ENCODE peak calls at places on chromosomes 3 and 15, in seven cellular contexts. O is breast epithelium, I is upper lobe of right lung, M is GM23338, A is left ventricle myocardium inferior, Z is epithelial cell of esophagus, B is fibroblast of the aortic adventitia. U is an unnamed sample.

GRCh38 chr3:110193114-110193513 is 855.8 kb upstream of the DPPA4 start:
- DNase-seq in B (peak), Z (no peak), M (no peak), A (no peak), O (no peak), I (no peak), U (no peak)

GRCh38 chr3:30492581-30493192 is 113.7 kb upstream of the TGFBR2 start:
- DNase-seq in Z (peak), A (no peak), I (no peak), M (peak), B (peak), O (no peak), U (no peak)

GRCh38 chr3:55668359-55668758 is 181.3 kb upstream of the WNT5A start:
- DNase-seq in M (no peak), I (no peak), O (no peak), B (no peak), A (no peak), Z (no peak), U (no peak)

GRCh38 chr3:142467738-142468137 is 19.9 kb upstream of the XRN1 start:
- DNase-seq in B (no peak), O (no peak), M (no peak), A (no peak), I (no peak), Z (no peak), U (no peak)

GRCh38 chr3:173799073-173799830 is 401.7 kb downstream of the NLGN1 start:
- DNase-seq in O (no peak), M (no peak), I (no peak), B (no peak), A (no peak), Z (no peak), U (no peak)

GRCh38 chr3:175564335-175564734 is 705.2 kb downstream of the NAALADL2 start:
- DNase-seq in Z (no peak), I (no peak), M (no peak), B (peak), O (no peak), A (no peak), U (no peak)

GRCh38 chr15:48475600-48476395 is 144.6 kb downstream of the DUT start:
- DNase-seq in Z (peak), B (no peak), O (no peak), M (peak), I (no peak), A (no peak), U (no peak)

GRCh38 chr3:58656631-58657030 is 9.9 kb downstream of the FAM3D start:
- DNase-seq in M (no peak), B (no peak), I (no peak), O (no peak), A (no peak), Z (no peak), U (no peak)

GRCh38 chr3:175655366-175655765 is 796.2 kb downstream of the NAALADL2 start:
- DNase-seq in B (no peak), I (no peak), Z (no peak), O (no peak), A (no peak), M (no peak), U (no peak)

GRCh38 chr15:77511869-77512268 is 91.2 kb downstream of the HMG20A start:
- DNase-seq in Z (no peak), B (no peak), O (no peak), A (no peak), M (no peak), I (no peak), U (no peak)

GRCh38 chr15:101024111-101024695 is 105.0 kb downstream of the LRRK1 start:
- DNase-seq in O (no peak), B (peak), A (peak), I (no peak), Z (no peak), M (no peak), U (no peak)

GRCh38 chr15:77867266-77868047 is 210.1 kb downstream of the TBC1D2B start:
- DNase-seq in O (no peak), B (no peak), I (peak), M (no peak), A (no peak), Z (no peak), U (no peak)

GRCh38 chr3:143001034-143001368 is 369 bp upstream of the U2SURP start:
- DNase-seq in O (no peak), I (no peak), Z (no peak), M (no peak), B (no peak), A (peak), U (peak)

GRCh38 chr3:12869025-12869695 is 27.8 kb upstream of the RPL32 start:
- DNase-seq in I (peak), A (peak), Z (peak), B (no peak), O (no peak), M (peak), U (peak)

GRCh38 chr3:4021162-4021561 is 221.9 kb downstream of the LRRN1 start:
- DNase-seq in M (peak), A (no peak), B (no peak), I (no peak), O (no peak), Z (no peak), U (no peak)

GRCh38 chr3:136960838-136961836 is 3.4 kb downstream of the IL20RB start:
- DNase-seq in M (no peak), Z (peak), I (no peak), B (peak), O (no peak), A (no peak), U (no peak)

GRCh38 chr15:55343168-55343567 is 24.1 kb downstream of the PIGB start:
- DNase-seq in O (peak), I (no peak), B (no peak), A (no peak), M (no peak), Z (no peak), U (no peak)

GRCh38 chr3:130276203-130276803 is 69.2 kb upstream of the COL6A5 start:
- DNase-seq in A (no peak), B (peak), Z (peak), M (peak), O (no peak), I (no peak), U (peak)

GRCh38 chr3:53196575-53197407 is 35.8 kb downstream of the PRKCD start:
- DNase-seq in A (no peak), Z (peak), M (peak), I (no peak), B (peak), O (no peak), U (peak)

GRCh38 chr15:60914360-60914759 is 314.7 kb downstream of the RORA start:
- DNase-seq in O (no peak), Z (no peak), A (no peak), I (no peak), M (no peak), B (peak), U (no peak)

GRCh38 chr15:66389859-66390382 is 3.2 kb downstream of the MAP2K1 start:
- DNase-seq in Z (peak), B (peak), I (no peak), O (no peak), A (no peak), M (no peak), U (no peak)

GRCh38 chr15:86663304-86663703 is 583.6 kb downstream of the AGBL1 start:
- DNase-seq in I (no peak), Z (no peak), A (no peak), O (no peak), B (no peak), M (no peak), U (no peak)

GRCh38 chr15:69578792-69579587 is 126.4 kb downstream of the RPLP1 start:
- DNase-seq in M (no peak), O (peak), B (no peak), Z (peak), I (peak), A (no peak), U (no peak)

GRCh38 chr3:52077376-52077775 is 21.0 kb upstream of the DUSP7 start:
- DNase-seq in Z (no peak), O (no peak), I (no peak), M (no peak), B (no peak), A (no peak), U (no peak)
- TF ChIP-seq CTCF in Z (no peak), O (no peak), I (no peak), M (peak), B (peak), A (peak), U (no peak)

GRCh38 chr3:197458906-197459470 is 96.8 kb downstream of the BDH1 start:
- DNase-seq in M (no peak), O (no peak), Z (no peak), A (no peak), I (peak), B (no peak), U (no peak)

GRCh38 chr3:197458179-197458707 is 97.5 kb downstream of the BDH1 start:
- DNase-seq in M (peak), A (no peak), I (peak), Z (peak), O (no peak), B (no peak), U (peak)

GRCh38 chr3:197456271-197457091 is 99.3 kb downstream of the BDH1 start:
- DNase-seq in I (peak), B (peak), Z (peak), M (peak), O (peak), A (peak), U (peak)

GRCh38 chr3:197450295-197450694 is 105.5 kb downstream of the BDH1 start:
- DNase-seq in I (peak), Z (no peak), B (no peak), O (no peak), M (no peak), A (no peak), U (no peak)

GRCh38 chr3:197454014-197454413 is 101.8 kb downstream of the BDH1 start:
- DNase-seq in O (no peak), M (no peak), B (peak), Z (peak), I (peak), A (no peak), U (peak)
- TF ChIP-seq CTCF in O (no peak), M (peak), B (peak), Z (peak), I (no peak), A (peak), U (peak)

DNA sequence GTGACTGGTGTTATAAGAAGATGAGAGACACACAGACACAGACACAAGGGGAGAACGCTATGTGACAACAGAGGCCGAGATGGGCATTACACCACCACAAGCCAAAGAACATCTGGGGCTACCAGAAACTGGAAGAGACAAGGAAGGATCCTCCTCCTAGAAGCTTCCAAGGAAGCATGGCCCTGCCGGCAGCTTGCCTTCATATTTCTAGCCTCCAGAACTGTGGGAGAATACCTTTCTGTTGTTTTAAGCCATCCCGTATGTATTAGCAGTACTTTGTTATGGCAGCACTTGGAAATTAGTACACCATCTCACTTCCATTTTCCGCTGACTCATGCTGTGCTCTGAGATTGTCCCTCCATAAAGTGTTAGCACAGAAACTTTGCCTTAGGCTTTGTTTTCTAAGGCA is 38.7 kb upstream of the CA12 start:
- DNase-seq in M (no peak), A (no peak), O (no peak), Z (peak), I (no peak), B (peak), U (no peak)
- TF ChIP-seq CTCF in M (no peak), A (no peak), O (no peak), Z (no peak), I (no peak), B (no peak), U (no peak)

DNA sequence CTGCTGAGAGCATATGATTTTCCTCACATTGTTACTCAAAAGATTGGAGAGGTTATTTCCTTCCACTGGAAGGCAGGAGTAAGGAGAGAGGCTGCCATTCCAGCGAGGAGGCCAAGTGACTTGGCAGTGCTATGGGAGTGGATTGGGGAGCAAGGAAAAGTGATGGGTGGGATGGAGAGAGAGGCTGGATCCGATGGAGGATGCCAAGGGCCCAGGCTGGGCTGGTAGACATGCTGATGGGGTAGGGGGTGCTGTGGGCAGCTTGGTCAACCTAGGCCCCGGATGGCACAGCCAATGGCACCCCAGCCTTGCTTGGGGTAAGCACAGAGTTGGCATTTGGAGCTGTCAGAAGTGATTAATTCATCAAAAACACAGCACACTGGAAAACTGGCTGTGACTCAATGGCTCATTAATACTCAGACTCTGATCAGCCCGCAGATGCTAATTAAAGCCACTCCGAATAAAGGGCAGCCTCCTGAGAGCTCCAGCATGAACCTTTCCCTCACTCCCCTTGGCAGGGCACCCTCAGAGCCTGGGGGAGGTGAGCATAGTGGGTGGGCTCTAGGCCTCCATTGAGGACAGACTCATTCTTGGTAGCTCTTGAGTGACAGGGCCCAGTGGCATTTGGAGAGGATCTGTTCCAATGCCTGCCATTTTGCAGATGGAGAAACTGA is 22.1 kb upstream of the SLC6A1 start:
- DNase-seq in Z (no peak), O (no peak), B (no peak), A (no peak), I (no peak), M (no peak), U (no peak)
- TF ChIP-seq CTCF in Z (no peak), O (no peak), B (no peak), A (no peak), I (no peak), M (no peak), U (no peak)

DNA sequence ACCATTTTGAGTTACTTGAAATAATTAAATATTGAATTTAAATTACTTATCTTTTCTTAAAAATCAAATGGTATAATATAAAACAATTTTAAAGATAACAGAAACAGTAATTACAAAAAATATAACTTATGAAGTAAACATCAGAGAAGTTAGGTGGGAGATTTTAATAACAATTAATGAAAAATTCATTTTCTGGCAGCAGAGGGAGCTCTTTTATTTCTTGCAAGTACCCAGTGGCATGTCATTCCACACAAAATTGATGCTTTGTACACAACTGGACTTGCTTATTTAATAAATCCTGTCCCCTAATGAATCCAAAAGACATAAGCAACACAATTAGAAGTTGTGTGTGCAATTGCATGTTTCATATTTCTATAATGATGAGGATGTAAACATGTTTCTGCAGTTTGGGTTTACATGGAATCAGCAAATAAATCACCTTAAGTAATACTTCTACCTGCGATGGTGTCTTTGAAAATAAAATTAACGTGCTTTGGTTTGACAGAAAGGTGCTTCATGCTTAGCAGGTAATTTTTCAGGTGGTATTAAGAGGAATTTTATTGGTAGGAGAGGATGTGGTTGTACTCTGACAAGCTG is 861.3 kb downstream of the ZPLD1 start:
- DNase-seq in A (no peak), O (no peak), Z (peak), I (no peak), M (peak), B (no peak), U (no peak)
- TF ChIP-seq CTCF in A (peak), O (no peak), Z (peak), I (no peak), M (peak), B (no peak), U (peak)

GRCh38 chr3:188947401-188947982 is 224.3 kb upstream of the TPRG1 start:
- DNase-seq in M (peak), O (peak), Z (peak), B (peak), A (peak), I (peak), U (no peak)
- TF ChIP-seq CTCF in M (peak), O (peak), Z (peak), B (peak), A (peak), I (peak), U (no peak)

GRCh38 chr3:123084738-123085237 is 18.0 kb downstream of the PDIA5 start:
- DNase-seq in O (no peak), M (no peak), I (no peak), Z (no peak), A (no peak), B (peak), U (no peak)
- TF ChIP-seq CTCF in O (no peak), M (no peak), I (no peak), Z (no peak), A (no peak), B (no peak), U (no peak)

GRCh38 chr3:105366302-105367062 is at the start of gene ALCAM:
- DNase-seq in B (peak), A (peak), Z (peak), O (peak), I (peak), M (peak), U (peak)
- TF ChIP-seq CTCF in B (peak), A (peak), Z (peak), O (no peak), I (peak), M (peak), U (peak)

GRCh38 chr3:147939425-147940196 is 530.4 kb downstream of the ZIC1 start:
- DNase-seq in M (peak), B (no peak), A (no peak), O (no peak), Z (no peak), I (no peak), U (no peak)

GRCh38 chr3:147937891-147938290 is 528.7 kb downstream of the ZIC1 start:
- DNase-seq in M (no peak), O (no peak), B (no peak), Z (no peak), A (no peak), I (no peak), U (no peak)

GRCh38 chr3:147941984-147942383 is 532.8 kb downstream of the ZIC1 start:
- DNase-seq in Z (no peak), I (no peak), O (no peak), B (no peak), A (no peak), M (no peak), U (no peak)

GRCh38 chr3:147940846-147941245 is 531.7 kb downstream of the ZIC1 start:
- DNase-seq in O (no peak), M (no peak), I (no peak), B (no peak), Z (no peak), A (no peak), U (no peak)

GRCh38 chr3:147940400-147940799 is 531.2 kb downstream of the ZIC1 start:
- DNase-seq in Z (no peak), M (no peak), I (no peak), B (peak), A (no peak), O (no peak), U (no peak)
- TF ChIP-seq CTCF in Z (no peak), M (no peak), I (no peak), B (peak), A (no peak), O (no peak), U (no peak)

U was measured in GM10248.